ENCODE peak calls at places on chromosomes 5 and 9, in five cellular contexts. One of them, this sample, is unnamed.

GRCh38 chr9:128091144-128091543 is 23.1 kb downstream of the SLC25A25 start:
- DNase-seq in EL: peak; percentile 81
- DNase-seq in effector memory CD4-positive, alpha-beta T cell: no peak
- DNase-seq in iris pigment epithelial cell: peak; percentile 95
- DNase-seq in PC-3: no peak
- DNase-seq in this sample: no peak

GRCh38 chr5:179759961-179760541 is 27.4 kb downstream of the MAML1 start:
- DNase-seq in EL: no peak
- DNase-seq in effector memory CD4-positive, alpha-beta T cell: no peak
- DNase-seq in iris pigment epithelial cell: no peak
- DNase-seq in PC-3: no peak
- DNase-seq in this sample: no peak

GRCh38 chr9:34179528-34180138 is 790 bp downstream of the UBAP1 start:
- DNase-seq in EL: peak; percentile 38
- DNase-seq in effector memory CD4-positive, alpha-beta T cell: no peak
- DNase-seq in iris pigment epithelial cell: peak; percentile 74
- DNase-seq in PC-3: peak; percentile 8
- DNase-seq in this sample: peak; percentile 26

GRCh38 chr9:87069690-87070089 is 122.4 kb upstream of the GAS1 start:
- DNase-seq in EL: no peak
- DNase-seq in effector memory CD4-positive, alpha-beta T cell: no peak
- DNase-seq in iris pigment epithelial cell: peak; percentile 46
- DNase-seq in PC-3: no peak
- DNase-seq in this sample: no peak

GRCh38 chr9:76107487-76107886 is 217.0 kb downstream of the PCSK5 start:
- DNase-seq in EL: no peak
- DNase-seq in effector memory CD4-positive, alpha-beta T cell: no peak
- DNase-seq in iris pigment epithelial cell: peak; percentile 13
- DNase-seq in PC-3: no peak
- DNase-seq in this sample: no peak

GRCh38 chr9:70255521-70255920 is 3.3 kb upstream of the SMC5 start:
- DNase-seq in EL: peak; percentile 28
- DNase-seq in effector memory CD4-positive, alpha-beta T cell: no peak
- DNase-seq in iris pigment epithelial cell: peak; percentile 28
- DNase-seq in PC-3: peak; percentile 30
- DNase-seq in this sample: no peak

GRCh38 chr5:156513123-156513814 is 186.3 kb downstream of the SGCD start:
- DNase-seq in EL: no peak
- DNase-seq in effector memory CD4-positive, alpha-beta T cell: no peak
- DNase-seq in iris pigment epithelial cell: no peak
- DNase-seq in PC-3: no peak
- DNase-seq in this sample: no peak

GRCh38 chr9:105710638-105711037 is 16.3 kb downstream of the TMEM38B start:
- DNase-seq in EL: no peak
- DNase-seq in effector memory CD4-positive, alpha-beta T cell: no peak
- DNase-seq in iris pigment epithelial cell: no peak
- DNase-seq in PC-3: no peak
- DNase-seq in this sample: no peak

GRCh38 chr9:89387970-89388867 is 69.9 kb downstream of the SECISBP2 start:
- DNase-seq in EL: peak; percentile 46
- DNase-seq in effector memory CD4-positive, alpha-beta T cell: no peak
- DNase-seq in iris pigment epithelial cell: peak; percentile 93
- DNase-seq in PC-3: no peak
- DNase-seq in this sample: no peak

GRCh38 chr9:137313326-137313920 is 11.4 kb upstream of the NRARP start:
- DNase-seq in EL: no peak
- DNase-seq in effector memory CD4-positive, alpha-beta T cell: no peak
- DNase-seq in iris pigment epithelial cell: no peak
- DNase-seq in PC-3: no peak
- DNase-seq in this sample: no peak

GRCh38 chr5:6632324-6632930 is 417 bp downstream of the NSUN2 start:
- DNase-seq in EL: peak; percentile 48
- DNase-seq in effector memory CD4-positive, alpha-beta T cell: no peak
- DNase-seq in iris pigment epithelial cell: peak; percentile 36
- DNase-seq in PC-3: peak; percentile 55
- DNase-seq in this sample: no peak

GRCh38 chr9:81874926-81875325 is 53.3 kb upstream of the SPATA31D4 start:
- DNase-seq in EL: peak; percentile 79
- DNase-seq in effector memory CD4-positive, alpha-beta T cell: no peak
- DNase-seq in iris pigment epithelial cell: peak; percentile 90
- DNase-seq in PC-3: peak; percentile 43
- DNase-seq in this sample: no peak

GRCh38 chr5:72191404-72191803 is 84.1 kb downstream of the MAP1B start:
- DNase-seq in EL: no peak
- DNase-seq in effector memory CD4-positive, alpha-beta T cell: no peak
- DNase-seq in iris pigment epithelial cell: no peak
- DNase-seq in PC-3: no peak
- DNase-seq in this sample: no peak

GRCh38 chr5:35129921-35130485 is 82.3 kb upstream of the AGXT2 start:
- DNase-seq in EL: peak; percentile 70
- DNase-seq in effector memory CD4-positive, alpha-beta T cell: peak; percentile 14
- DNase-seq in iris pigment epithelial cell: peak; percentile 52
- DNase-seq in PC-3: peak; percentile 94
- DNase-seq in this sample: no peak

GRCh38 chr5:74256947-74257573 is 383.5 kb downstream of the ENC1 start:
- DNase-seq in EL: no peak
- DNase-seq in effector memory CD4-positive, alpha-beta T cell: no peak
- DNase-seq in iris pigment epithelial cell: no peak
- DNase-seq in PC-3: no peak
- DNase-seq in this sample: no peak

GRCh38 chr9:74777136-74777879 is 110.4 kb downstream of the TRPM6 start:
- DNase-seq in EL: peak; percentile 55
- DNase-seq in effector memory CD4-positive, alpha-beta T cell: peak; percentile 28
- DNase-seq in iris pigment epithelial cell: peak; percentile 55
- DNase-seq in PC-3: peak; percentile 68
- DNase-seq in this sample: peak; percentile 63

GRCh38 chr9:91734371-91734981 is 215.6 kb downstream of the ROR2 start:
- DNase-seq in EL: peak; percentile 59
- DNase-seq in effector memory CD4-positive, alpha-beta T cell: peak; percentile 17
- DNase-seq in iris pigment epithelial cell: peak; percentile 50
- DNase-seq in PC-3: peak; percentile 56
- DNase-seq in this sample: peak; percentile 10